ENCODE peak calls at places on chromosomes 3 and 15, in nine cellular contexts. One of them, this sample, is unnamed.

GRCh38 chr15:42324308-42324707 is 35.0 kb upstream of the CAPN3 start:
- DNase-seq in HCEC 1CT: peak; percentile 83
- DNase-seq in lower leg skin: no peak
- DNase-seq in smooth muscle cell of the brain vasculature: no peak
- DNase-seq in occipital lobe: no peak
- DNase-seq in stimulated activated CD4-positive, alpha-beta T cell treated with anti-CD3 and anti-CD28 coated beads, TNF-alpha, amount 100 ng/mL, for 4 hours: no peak
- DNase-seq in glomerular endothelial cell: no peak
- DNase-seq in H7: no peak
- DNase-seq in CD8-positive, alpha-beta T cell: no peak
- DNase-seq in this sample: no peak

GRCh38 chr3:183698760-183699159 is 1.2 kb downstream of the YEATS2 start:
- DNase-seq in lower leg skin: no peak
- DNase-seq in HCEC 1CT: peak; percentile 30
- DNase-seq in stimulated activated CD4-positive, alpha-beta T cell treated with anti-CD3 and anti-CD28 coated beads, TNF-alpha, amount 100 ng/mL, for 4 hours: no peak
- DNase-seq in CD8-positive, alpha-beta T cell: no peak
- DNase-seq in glomerular endothelial cell: no peak
- DNase-seq in occipital lobe: no peak
- DNase-seq in smooth muscle cell of the brain vasculature: no peak
- DNase-seq in H7: peak; percentile 32
- DNase-seq in this sample: peak; percentile 67

GRCh38 chr15:83372434-83372873 is 74.7 kb upstream of the SH3GL3 start:
- DNase-seq in glomerular endothelial cell: no peak
- DNase-seq in lower leg skin: no peak
- DNase-seq in smooth muscle cell of the brain vasculature: no peak
- DNase-seq in H7: peak; percentile 48
- DNase-seq in CD8-positive, alpha-beta T cell: no peak
- DNase-seq in HCEC 1CT: no peak
- DNase-seq in occipital lobe: peak; percentile 3
- DNase-seq in stimulated activated CD4-positive, alpha-beta T cell treated with anti-CD3 and anti-CD28 coated beads, TNF-alpha, amount 100 ng/mL, for 4 hours: no peak
- DNase-seq in this sample: peak; percentile 52

GRCh38 chr15:83066034-83066760 is 855 bp downstream of the BTBD1 start:
- DNase-seq in CD8-positive, alpha-beta T cell: no peak
- DNase-seq in lower leg skin: no peak
- DNase-seq in smooth muscle cell of the brain vasculature: no peak
- DNase-seq in stimulated activated CD4-positive, alpha-beta T cell treated with anti-CD3 and anti-CD28 coated beads, TNF-alpha, amount 100 ng/mL, for 4 hours: no peak
- DNase-seq in H7: no peak
- DNase-seq in occipital lobe: no peak
- DNase-seq in glomerular endothelial cell: no peak
- DNase-seq in HCEC 1CT: no peak
- DNase-seq in this sample: no peak

GRCh38 chr3:190197346-190197763 is 76.7 kb upstream of the P3H2 start:
- DNase-seq in CD8-positive, alpha-beta T cell: no peak
- DNase-seq in smooth muscle cell of the brain vasculature: no peak
- DNase-seq in glomerular endothelial cell: no peak
- DNase-seq in HCEC 1CT: no peak
- DNase-seq in occipital lobe: no peak
- DNase-seq in H7: peak; percentile 33
- DNase-seq in stimulated activated CD4-positive, alpha-beta T cell treated with anti-CD3 and anti-CD28 coated beads, TNF-alpha, amount 100 ng/mL, for 4 hours: no peak
- DNase-seq in lower leg skin: no peak
- DNase-seq in this sample: no peak

GRCh38 chr3:57169872-57170623 is 4.9 kb upstream of the IL17RD start:
- DNase-seq in CD8-positive, alpha-beta T cell: peak; percentile 22
- DNase-seq in HCEC 1CT: peak; percentile 56
- DNase-seq in lower leg skin: peak; percentile 41
- DNase-seq in stimulated activated CD4-positive, alpha-beta T cell treated with anti-CD3 and anti-CD28 coated beads, TNF-alpha, amount 100 ng/mL, for 4 hours: peak; percentile 36
- DNase-seq in smooth muscle cell of the brain vasculature: peak; percentile 47
- DNase-seq in occipital lobe: peak; percentile 37
- DNase-seq in glomerular endothelial cell: no peak
- DNase-seq in H7: peak; percentile 89
- DNase-seq in this sample: peak; percentile 85

GRCh38 chr3:129530331-129530761 is 1.9 kb downstream of the RHO start:
- DNase-seq in occipital lobe: no peak
- DNase-seq in glomerular endothelial cell: no peak
- DNase-seq in smooth muscle cell of the brain vasculature: no peak
- DNase-seq in H7: peak; percentile 91
- DNase-seq in CD8-positive, alpha-beta T cell: no peak
- DNase-seq in HCEC 1CT: no peak
- DNase-seq in stimulated activated CD4-positive, alpha-beta T cell treated with anti-CD3 and anti-CD28 coated beads, TNF-alpha, amount 100 ng/mL, for 4 hours: no peak
- DNase-seq in lower leg skin: no peak
- DNase-seq in this sample: no peak

GRCh38 chr3:182384182-182384581 is 409.1 kb upstream of the ATP11B start:
- DNase-seq in stimulated activated CD4-positive, alpha-beta T cell treated with anti-CD3 and anti-CD28 coated beads, TNF-alpha, amount 100 ng/mL, for 4 hours: no peak
- DNase-seq in smooth muscle cell of the brain vasculature: no peak
- DNase-seq in occipital lobe: no peak
- DNase-seq in lower leg skin: no peak
- DNase-seq in H7: no peak
- DNase-seq in glomerular endothelial cell: no peak
- DNase-seq in CD8-positive, alpha-beta T cell: no peak
- DNase-seq in HCEC 1CT: no peak
- DNase-seq in this sample: no peak

GRCh38 chr3:126557415-126557745 is 1.4 kb downstream of the C3orf22 start:
- DNase-seq in stimulated activated CD4-positive, alpha-beta T cell treated with anti-CD3 and anti-CD28 coated beads, TNF-alpha, amount 100 ng/mL, for 4 hours: no peak
- DNase-seq in H7: peak; percentile 25
- DNase-seq in CD8-positive, alpha-beta T cell: no peak
- DNase-seq in glomerular endothelial cell: no peak
- DNase-seq in lower leg skin: peak; percentile 9
- DNase-seq in occipital lobe: no peak
- DNase-seq in HCEC 1CT: no peak
- DNase-seq in smooth muscle cell of the brain vasculature: no peak
- DNase-seq in this sample: no peak

GRCh38 chr15:83887404-83887803 is 233.5 kb downstream of the ADAMTSL3 start:
- DNase-seq in glomerular endothelial cell: no peak
- DNase-seq in occipital lobe: no peak
- DNase-seq in smooth muscle cell of the brain vasculature: no peak
- DNase-seq in CD8-positive, alpha-beta T cell: no peak
- DNase-seq in lower leg skin: no peak
- DNase-seq in HCEC 1CT: no peak
- DNase-seq in stimulated activated CD4-positive, alpha-beta T cell treated with anti-CD3 and anti-CD28 coated beads, TNF-alpha, amount 100 ng/mL, for 4 hours: no peak
- DNase-seq in H7: no peak
- DNase-seq in this sample: no peak

GRCh38 chr3:111850481-111850880 is 8.6 kb upstream of the PHLDB2 start:
- DNase-seq in occipital lobe: no peak
- DNase-seq in CD8-positive, alpha-beta T cell: no peak
- DNase-seq in HCEC 1CT: peak; percentile 70
- DNase-seq in smooth muscle cell of the brain vasculature: no peak
- DNase-seq in H7: no peak
- DNase-seq in lower leg skin: no peak
- DNase-seq in stimulated activated CD4-positive, alpha-beta T cell treated with anti-CD3 and anti-CD28 coated beads, TNF-alpha, amount 100 ng/mL, for 4 hours: no peak
- DNase-seq in glomerular endothelial cell: no peak
- DNase-seq in this sample: no peak

GRCh38 chr15:83292317-83292716 is 7.9 kb upstream of the BNC1 start:
- DNase-seq in stimulated activated CD4-positive, alpha-beta T cell treated with anti-CD3 and anti-CD28 coated beads, TNF-alpha, amount 100 ng/mL, for 4 hours: no peak
- DNase-seq in occipital lobe: no peak
- DNase-seq in CD8-positive, alpha-beta T cell: no peak
- DNase-seq in lower leg skin: no peak
- DNase-seq in HCEC 1CT: no peak
- DNase-seq in H7: no peak
- DNase-seq in glomerular endothelial cell: no peak
- DNase-seq in smooth muscle cell of the brain vasculature: no peak
- DNase-seq in this sample: no peak

GRCh38 chr3:164194842-164195241 is 883.5 kb downstream of the SI start:
- DNase-seq in CD8-positive, alpha-beta T cell: no peak
- DNase-seq in lower leg skin: no peak
- DNase-seq in H7: no peak
- DNase-seq in smooth muscle cell of the brain vasculature: no peak
- DNase-seq in HCEC 1CT: no peak
- DNase-seq in occipital lobe: no peak
- DNase-seq in glomerular endothelial cell: no peak
- DNase-seq in stimulated activated CD4-positive, alpha-beta T cell treated with anti-CD3 and anti-CD28 coated beads, TNF-alpha, amount 100 ng/mL, for 4 hours: no peak
- DNase-seq in this sample: no peak

GRCh38 chr15:25242957-25243799 is 195.6 kb downstream of the UBE3A start:
- DNase-seq in stimulated activated CD4-positive, alpha-beta T cell treated with anti-CD3 and anti-CD28 coated beads, TNF-alpha, amount 100 ng/mL, for 4 hours: no peak
- DNase-seq in occipital lobe: no peak
- DNase-seq in CD8-positive, alpha-beta T cell: no peak
- DNase-seq in glomerular endothelial cell: no peak
- DNase-seq in lower leg skin: no peak
- DNase-seq in smooth muscle cell of the brain vasculature: no peak
- DNase-seq in H7: no peak
- DNase-seq in HCEC 1CT: no peak
- DNase-seq in this sample: no peak

GRCh38 chr3:150237490-150237889 is 170.6 kb upstream of the TSC22D2 start:
- DNase-seq in HCEC 1CT: peak; percentile 71
- DNase-seq in glomerular endothelial cell: no peak
- DNase-seq in occipital lobe: no peak
- DNase-seq in CD8-positive, alpha-beta T cell: no peak
- DNase-seq in smooth muscle cell of the brain vasculature: no peak
- DNase-seq in lower leg skin: no peak
- DNase-seq in stimulated activated CD4-positive, alpha-beta T cell treated with anti-CD3 and anti-CD28 coated beads, TNF-alpha, amount 100 ng/mL, for 4 hours: no peak
- DNase-seq in H7: no peak
- DNase-seq in this sample: no peak

GRCh38 chr15:58453931-58454793 is 22.4 kb downstream of the LIPC start:
- DNase-seq in occipital lobe: no peak
- DNase-seq in stimulated activated CD4-positive, alpha-beta T cell treated with anti-CD3 and anti-CD28 coated beads, TNF-alpha, amount 100 ng/mL, for 4 hours: no peak
- DNase-seq in CD8-positive, alpha-beta T cell: no peak
- DNase-seq in H7: no peak
- DNase-seq in HCEC 1CT: no peak
- DNase-seq in smooth muscle cell of the brain vasculature: no peak
- DNase-seq in lower leg skin: no peak
- DNase-seq in glomerular endothelial cell: no peak
- DNase-seq in this sample: no peak

GRCh38 chr3:114879059-114880031 is 267.7 kb downstream of the ZBTB20 start:
- DNase-seq in CD8-positive, alpha-beta T cell: no peak
- DNase-seq in smooth muscle cell of the brain vasculature: no peak
- DNase-seq in stimulated activated CD4-positive, alpha-beta T cell treated with anti-CD3 and anti-CD28 coated beads, TNF-alpha, amount 100 ng/mL, for 4 hours: no peak
- DNase-seq in glomerular endothelial cell: no peak
- DNase-seq in occipital lobe: no peak
- DNase-seq in HCEC 1CT: peak; percentile 87
- DNase-seq in H7: no peak
- DNase-seq in lower leg skin: no peak
- DNase-seq in this sample: no peak

GRCh38 chr3:168395551-168395950 is 299.8 kb upstream of the GOLIM4 start:
- DNase-seq in H7: no peak
- DNase-seq in smooth muscle cell of the brain vasculature: no peak
- DNase-seq in HCEC 1CT: no peak
- DNase-seq in lower leg skin: no peak
- DNase-seq in stimulated activated CD4-positive, alpha-beta T cell treated with anti-CD3 and anti-CD28 coated beads, TNF-alpha, amount 100 ng/mL, for 4 hours: no peak
- DNase-seq in glomerular endothelial cell: no peak
- DNase-seq in CD8-positive, alpha-beta T cell: no peak
- DNase-seq in occipital lobe: no peak
- DNase-seq in this sample: no peak

GRCh38 chr15:58410353-58410752 is 21.4 kb upstream of the LIPC start:
- DNase-seq in HCEC 1CT: no peak
- DNase-seq in stimulated activated CD4-positive, alpha-beta T cell treated with anti-CD3 and anti-CD28 coated beads, TNF-alpha, amount 100 ng/mL, for 4 hours: no peak
- DNase-seq in H7: no peak
- DNase-seq in glomerular endothelial cell: no peak
- DNase-seq in lower leg skin: peak; percentile 30
- DNase-seq in occipital lobe: no peak
- DNase-seq in CD8-positive, alpha-beta T cell: no peak
- DNase-seq in smooth muscle cell of the brain vasculature: no peak
- DNase-seq in this sample: peak; percentile 21

GRCh38 chr15:38609097-38609738 is 44.6 kb upstream of the RASGRP1 start:
- DNase-seq in smooth muscle cell of the brain vasculature: no peak
- DNase-seq in stimulated activated CD4-positive, alpha-beta T cell treated with anti-CD3 and anti-CD28 coated beads, TNF-alpha, amount 100 ng/mL, for 4 hours: no peak
- DNase-seq in glomerular endothelial cell: no peak
- DNase-seq in lower leg skin: no peak
- DNase-seq in CD8-positive, alpha-beta T cell: no peak
- DNase-seq in H7: no peak
- DNase-seq in occipital lobe: no peak
- DNase-seq in HCEC 1CT: no peak
- DNase-seq in this sample: no peak

GRCh38 chr15:100710744-100711478 is 108.5 kb downstream of the ASB7 start:
- DNase-seq in occipital lobe: no peak
- DNase-seq in CD8-positive, alpha-beta T cell: no peak
- DNase-seq in H7: peak; percentile 9
- DNase-seq in smooth muscle cell of the brain vasculature: no peak
- DNase-seq in HCEC 1CT: no peak
- DNase-seq in stimulated activated CD4-positive, alpha-beta T cell treated with anti-CD3 and anti-CD28 coated beads, TNF-alpha, amount 100 ng/mL, for 4 hours: no peak
- DNase-seq in glomerular endothelial cell: no peak
- DNase-seq in lower leg skin: no peak
- DNase-seq in this sample: no peak

GRCh38 chr3:71026634-71027578 is 556.6 kb downstream of the FOXP1 start:
- DNase-seq in smooth muscle cell of the brain vasculature: no peak
- DNase-seq in glomerular endothelial cell: no peak
- DNase-seq in stimulated activated CD4-positive, alpha-beta T cell treated with anti-CD3 and anti-CD28 coated beads, TNF-alpha, amount 100 ng/mL, for 4 hours: no peak
- DNase-seq in lower leg skin: no peak
- DNase-seq in HCEC 1CT: no peak
- DNase-seq in CD8-positive, alpha-beta T cell: no peak
- DNase-seq in occipital lobe: no peak
- DNase-seq in H7: no peak
- DNase-seq in this sample: no peak

GRCh38 chr15:65044724-65045481 is at the start of gene SLC51B:
- DNase-seq in occipital lobe: no peak
- DNase-seq in HCEC 1CT: peak; percentile 84
- DNase-seq in glomerular endothelial cell: no peak
- DNase-seq in stimulated activated CD4-positive, alpha-beta T cell treated with anti-CD3 and anti-CD28 coated beads, TNF-alpha, amount 100 ng/mL, for 4 hours: no peak
- DNase-seq in smooth muscle cell of the brain vasculature: no peak
- DNase-seq in H7: no peak
- DNase-seq in CD8-positive, alpha-beta T cell: no peak
- DNase-seq in lower leg skin: no peak
- DNase-seq in this sample: no peak

GRCh38 chr3:171297228-171297627 is 163.0 kb downstream of the TNIK start:
- DNase-seq in glomerular endothelial cell: no peak
- DNase-seq in occipital lobe: no peak
- DNase-seq in stimulated activated CD4-positive, alpha-beta T cell treated with anti-CD3 and anti-CD28 coated beads, TNF-alpha, amount 100 ng/mL, for 4 hours: no peak
- DNase-seq in H7: no peak
- DNase-seq in CD8-positive, alpha-beta T cell: no peak
- DNase-seq in HCEC 1CT: no peak
- DNase-seq in lower leg skin: no peak
- DNase-seq in smooth muscle cell of the brain vasculature: no peak
- DNase-seq in this sample: no peak

GRCh38 chr15:56356616-56357015 is 8.6 kb upstream of the TEX9 start:
- DNase-seq in CD8-positive, alpha-beta T cell: no peak
- DNase-seq in H7: no peak
- DNase-seq in stimulated activated CD4-positive, alpha-beta T cell treated with anti-CD3 and anti-CD28 coated beads, TNF-alpha, amount 100 ng/mL, for 4 hours: no peak
- DNase-seq in smooth muscle cell of the brain vasculature: no peak
- DNase-seq in lower leg skin: no peak
- DNase-seq in HCEC 1CT: peak; percentile 19
- DNase-seq in occipital lobe: no peak
- DNase-seq in glomerular endothelial cell: no peak
- DNase-seq in this sample: no peak